ENCODE peak calls at places on chromosomes 13 and 19, in ten cellular contexts. C is upper lobe of left lung, V is heart left ventricle, X is right lobe of liver, A is A549, N is HepG2, Q is gastrocnemius medialis, S is HCT116, D is K562, P is body of pancreas. E is an unnamed sample.

GRCh38 chr13:20193142-20193923 is 595 bp upstream of the GJB2 start:
- ATAC-seq in C (no peak), V (peak; percentile 25), X (peak; percentile 4), A (no peak), N (no peak), Q (no peak), S (peak; percentile 10), D (no peak), P (no peak), E (no peak)

GRCh38 chr13:50893211-50893852 is 16.3 kb upstream of the RNASEH2B start:
- ATAC-seq in C (no peak), V (no peak), X (no peak), A (no peak), N (no peak), Q (no peak), S (no peak), D (no peak), P (no peak), E (no peak)

GRCh38 chr19:46714523-46715106 is 2.3 kb downstream of the PRKD2 start:
- ATAC-seq in C (peak; percentile 38), V (no peak), X (peak; percentile 48), A (no peak), N (peak; percentile 15), Q (no peak), S (peak; percentile 16), D (peak; percentile 1), P (peak; percentile 34), E (peak; percentile 12)

GRCh38 chr19:7333198-7334118 is 15.3 kb upstream of the ARHGEF18 start:
- ATAC-seq in C (no peak), V (peak; percentile 82), X (peak; percentile 58), A (no peak), N (no peak), Q (no peak), S (no peak), D (no peak), P (peak; percentile 46), E (no peak)

GRCh38 chr13:72141845-72142470 is 275.0 kb upstream of the DACH1 start:
- ATAC-seq in C (no peak), V (no peak), X (no peak), A (no peak), N (no peak), Q (no peak), S (no peak), D (no peak), P (peak; percentile 71), E (no peak)

GRCh38 chr13:77717508-77717907 is 20.0 kb downstream of the SLAIN1 start:
- ATAC-seq in C (no peak), V (no peak), X (no peak), A (no peak), N (no peak), Q (no peak), S (no peak), D (no peak), P (no peak), E (no peak)

GRCh38 chr13:34076943-34077703 is 259.2 kb downstream of the RFC3 start:
- ATAC-seq in C (no peak), V (no peak), X (peak; percentile 63), A (no peak), N (peak; percentile 52), Q (no peak), S (peak; percentile 68), D (no peak), P (peak; percentile 45), E (no peak)

GRCh38 chr13:112078879-112079526 is 12.1 kb downstream of the SOX1 start:
- ATAC-seq in C (no peak), V (no peak), X (no peak), A (no peak), N (no peak), Q (no peak), S (no peak), D (no peak), P (no peak), E (no peak)

GRCh38 chr13:94251801-94252200 is 227.7 kb downstream of the DCT start:
- ATAC-seq in C (no peak), V (peak; percentile 68), X (no peak), A (no peak), N (no peak), Q (no peak), S (no peak), D (no peak), P (peak; percentile 40), E (no peak)

GRCh38 chr13:106491463-106491862 is 44.0 kb downstream of the EFNB2 start:
- ATAC-seq in C (no peak), V (no peak), X (no peak), A (no peak), N (no peak), Q (no peak), S (no peak), D (no peak), P (no peak), E (no peak)

GRCh38 chr13:106491928-106492327 is 43.5 kb downstream of the EFNB2 start:
- ATAC-seq in C (no peak), V (no peak), X (no peak), A (no peak), N (no peak), Q (no peak), S (no peak), D (no peak), P (no peak), E (no peak)

GRCh38 chr13:106490177-106490576 is 45.3 kb downstream of the EFNB2 start:
- ATAC-seq in C (no peak), V (no peak), X (no peak), A (no peak), N (no peak), Q (no peak), S (no peak), D (no peak), P (no peak), E (no peak)

GRCh38 chr13:106492576-106493323 is 42.7 kb downstream of the EFNB2 start:
- ATAC-seq in C (no peak), V (no peak), X (no peak), A (no peak), N (no peak), Q (no peak), S (no peak), D (no peak), P (no peak), E (no peak)

GRCh38 chr13:106490887-106491321 is 44.6 kb downstream of the EFNB2 start:
- ATAC-seq in C (no peak), V (no peak), X (peak; percentile 75), A (no peak), N (no peak), Q (no peak), S (no peak), D (no peak), P (no peak), E (no peak)
- TF ChIP-seq POLR2A in C (no peak), V (no peak), X (no peak), A (no peak), N (no peak), Q (no peak), S (no peak), D (no peak), P (no peak), E (no peak)

DNA sequence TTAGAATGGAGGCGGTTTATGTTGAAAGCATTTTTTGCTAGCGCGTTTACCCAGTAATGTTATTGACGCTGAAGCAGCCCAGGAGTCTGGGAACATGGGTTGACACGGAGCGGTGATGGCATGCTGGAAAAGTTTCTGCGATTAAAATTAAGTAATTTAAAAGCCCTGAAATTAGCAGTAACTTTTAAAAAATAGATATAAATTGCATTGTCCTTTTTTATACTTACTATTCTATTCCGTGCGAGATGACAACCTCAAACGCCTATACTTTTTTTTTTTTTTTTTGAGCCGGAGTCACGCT is 631 bp upstream of the ZNF160 start:
- ATAC-seq in C (no peak), V (no peak), X (no peak), A (no peak), N (peak; percentile 20), Q (peak; percentile 11), S (no peak), D (no peak), P (no peak), E (no peak)
- TF ChIP-seq CTCF in C (no peak), V (no peak), X (no peak), A (no peak), N (no peak), Q (no peak), S (no peak), D (no peak), P (no peak), E (no peak)

GRCh38 chr19:1020868-1021425 is at the start of gene TMEM259:
- ATAC-seq in C (peak; percentile 95), V (peak; percentile 92), X (peak; percentile 92), A (peak; percentile 89), N (peak; percentile 82), Q (peak; percentile 79), S (peak; percentile 82), D (peak; percentile 90), P (peak; percentile 91), E (peak; percentile 92)
- TF ChIP-seq POLR2A in C (peak; percentile 86), V (peak; percentile 63), X (peak; percentile 89), A (peak; percentile 54), N (no peak), Q (peak; percentile 85), S (no peak), D (no peak), P (no peak), E (peak; percentile 77)

GRCh38 chr19:40528533-40529092 is 48.1 kb upstream of the SHKBP1 start:
- ATAC-seq in C (no peak), V (no peak), X (no peak), A (no peak), N (no peak), Q (no peak), S (peak; percentile 14), D (no peak), P (no peak), E (no peak)

GRCh38 chr19:40529093-40529954 is 47.3 kb upstream of the SHKBP1 start:
- ATAC-seq in C (peak; percentile 89), V (peak; percentile 86), X (peak; percentile 85), A (peak; percentile 37), N (peak; percentile 57), Q (peak; percentile 91), S (peak; percentile 76), D (peak; percentile 58), P (peak; percentile 91), E (peak; percentile 85)

GRCh38 chr19:40533508-40533907 is 43.2 kb upstream of the SHKBP1 start:
- ATAC-seq in C (no peak), V (no peak), X (no peak), A (no peak), N (no peak), Q (no peak), S (no peak), D (no peak), P (no peak), E (no peak)

GRCh38 chr19:40528078-40528477 is 48.6 kb upstream of the SHKBP1 start:
- ATAC-seq in C (no peak), V (no peak), X (no peak), A (no peak), N (no peak), Q (no peak), S (no peak), D (no peak), P (no peak), E (no peak)

DNA sequence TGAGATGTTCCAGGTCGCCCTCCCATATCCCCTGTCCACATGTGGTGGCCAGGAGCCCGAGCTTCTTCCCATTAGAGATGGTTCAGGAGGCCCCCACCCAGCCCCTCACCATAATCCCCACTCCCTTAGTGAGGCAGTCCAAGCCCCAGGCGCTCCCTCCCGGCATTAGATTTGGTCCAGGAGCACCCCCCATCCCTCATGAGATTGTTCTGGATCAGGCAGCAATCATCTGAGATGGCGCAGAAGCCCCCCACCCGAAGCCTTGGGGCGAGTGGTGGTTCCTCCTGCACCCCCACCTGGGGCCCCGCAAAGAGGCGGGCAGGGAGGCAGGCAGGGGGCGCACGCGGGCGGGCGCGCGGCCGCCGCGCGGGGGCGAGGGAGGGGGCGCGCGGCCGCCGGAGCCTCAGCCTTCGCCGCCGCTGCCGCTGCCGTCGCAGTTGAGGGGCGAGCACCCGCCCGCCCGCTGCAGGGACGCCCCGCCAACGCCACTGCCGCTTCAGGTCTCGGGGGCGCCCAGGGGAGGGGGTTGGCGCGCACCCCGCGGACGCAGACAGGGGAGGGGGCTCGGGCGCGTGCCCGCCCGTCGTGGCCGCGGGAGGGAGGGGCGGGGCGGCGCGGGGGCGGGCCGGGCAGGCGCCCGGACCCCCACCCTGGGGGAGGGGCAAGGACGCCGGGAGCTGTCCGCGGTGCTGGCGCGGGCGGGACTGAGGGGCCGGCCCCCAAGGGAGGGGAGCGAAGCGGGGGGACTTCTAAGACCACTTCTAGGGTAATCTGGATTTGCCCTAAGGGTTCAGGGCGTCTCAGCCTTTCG is 46.4 kb upstream of the SHKBP1 start:
- ATAC-seq in C (no peak), V (no peak), X (no peak), A (peak; percentile 23), N (no peak), Q (no peak), S (peak; percentile 47), D (peak; percentile 56), P (peak; percentile 24), E (no peak)
- TF ChIP-seq CTCF in C (no peak), V (no peak), X (no peak), A (peak; percentile 87), N (peak; percentile 43), Q (peak; percentile 12), S (no peak), D (peak; percentile 47), P (no peak), E (peak; percentile 9)